ENCODE peak calls at places on chromosome 14, in seven cellular contexts. T is stimulated activated CD8-positive, alpha-beta memory T cell treated with anti-CD3 and anti-CD28 coated beads, Interleukin-2, amount 100 ng/mL, for 1 hour; J is activated CD4-positive, alpha-beta T cell treated with anti-CD3 and anti-CD28 coated beads for 48 hours; O is HFF-Myc; X is stimulated activated CD4-positive, alpha-beta T cell treated with anti-CD3 and anti-CD28 coated beads, Interleukin-2, amount 100 ng/mL, for 48 hours; F is posterior cingulate gyrus; A is activated T-helper 1 cell treated with Interleukin-2 at 50 U/mL for 16 hours. Z is an unnamed sample.

GRCh38 chr14:70885343-70886014 is 21.8 kb upstream of the PCNX1 start:
- DNase-seq in T (no peak), J (peak), O (no peak), X (peak), F (no peak), A (no peak), Z (no peak)

GRCh38 chr14:61213930-61214329 is 67.2 kb downstream of the TMEM30B start:
- DNase-seq in T (no peak), J (peak), O (no peak), X (no peak), F (no peak), A (no peak), Z (no peak)

GRCh38 chr14:101219896-101220703 is 316.6 kb upstream of the RTL1 start:
- DNase-seq in T (no peak), J (no peak), O (no peak), X (no peak), F (no peak), A (no peak), Z (no peak)

GRCh38 chr14:35339761-35340406 is 47.7 kb downstream of the PSMA6 start:
- DNase-seq in T (no peak), J (no peak), O (no peak), X (no peak), F (no peak), A (no peak), Z (no peak)

GRCh38 chr14:68762944-68763831 is 29.7 kb downstream of the ZFP36L1 start:
- DNase-seq in T (no peak), J (no peak), O (no peak), X (no peak), F (no peak), A (no peak), Z (no peak)

GRCh38 chr14:54211562-54212308 is 185.1 kb upstream of the CDKN3 start:
- DNase-seq in T (no peak), J (no peak), O (no peak), X (no peak), F (no peak), A (no peak), Z (peak)

GRCh38 chr14:104319489-104320241 is 181.3 kb downstream of the KIF26A start:
- DNase-seq in T (no peak), J (no peak), O (no peak), X (no peak), F (no peak), A (no peak), Z (no peak)

GRCh38 chr14:37142835-37143499 is 29.4 kb downstream of the SLC25A21 start:
- DNase-seq in T (no peak), J (no peak), O (no peak), X (no peak), F (no peak), A (no peak), Z (peak)

GRCh38 chr14:50061664-50062437 is 54.5 kb downstream of the VCPKMT start:
- DNase-seq in T (no peak), J (peak), O (peak), X (no peak), F (no peak), A (peak), Z (no peak)

GRCh38 chr14:89507521-89507920 is 90.5 kb upstream of the FOXN3 start:
- DNase-seq in T (no peak), J (no peak), O (no peak), X (no peak), F (no peak), A (no peak), Z (peak)

GRCh38 chr14:72679106-72679505 is 214.8 kb downstream of the DPF3 start:
- DNase-seq in T (no peak), J (no peak), O (no peak), X (no peak), F (peak), A (no peak), Z (no peak)

GRCh38 chr14:35878272-35879140 is 52.4 kb downstream of the BRMS1L start:
- DNase-seq in T (no peak), J (no peak), O (peak), X (no peak), F (no peak), A (no peak), Z (peak)

GRCh38 chr14:95346820-95347219 is 27.1 kb upstream of the CLMN start:
- DNase-seq in T (no peak), J (no peak), O (no peak), X (no peak), F (no peak), A (no peak), Z (no peak)

GRCh38 chr14:104664107-104664506 is 25.3 kb upstream of the INF2 start:
- DNase-seq in T (no peak), J (no peak), O (no peak), X (no peak), F (no peak), A (no peak), Z (no peak)

GRCh38 chr14:56752428-56752827 is 57.9 kb downstream of the OTX2 start:
- DNase-seq in T (no peak), J (no peak), O (no peak), X (no peak), F (no peak), A (no peak), Z (no peak)

GRCh38 chr14:24241829-24242443 is 487 bp downstream of the TINF2 start:
- DNase-seq in T (peak), J (peak), O (peak), X (peak), F (peak), A (peak), Z (peak)

GRCh38 chr14:50961606-50962259 is 17.4 kb upstream of the PYGL start:
- DNase-seq in T (no peak), J (no peak), O (peak), X (no peak), F (no peak), A (no peak), Z (peak)

GRCh38 chr14:21226467-21226866 is 42.8 kb downstream of the HNRNPC start:
- DNase-seq in T (no peak), J (no peak), O (no peak), X (no peak), F (no peak), A (no peak), Z (no peak)

Z was measured in HS-27A.